ENCODE peak calls at places on chromosomes 5 and 9, in ten cellular contexts. J is natural killer cell, Z is gastrocnemius medialis, B is HCT116, V is progenitor cell of endocrine pancreas, M is spleen, Y is HepG2, Q is cardiac fibroblast, I is mammary epithelial cell, A is fibroblast of the aortic adventitia. X is an unnamed sample.

GRCh38 chr5:115842089-115842881 is 550 bp downstream of the AP3S1 start:
- DNase-seq in J (no peak), Z (no peak), B (peak; percentile 51), V (peak; percentile 70), M (no peak), Y (peak; percentile 65), Q (no peak), I (peak; percentile 35), A (no peak), X (peak; percentile 83)

GRCh38 chr5:58885265-58885664 is 302.4 kb downstream of the RAB3C start:
- DNase-seq in J (no peak), Z (no peak), B (no peak), V (no peak), M (no peak), Y (no peak), Q (no peak), I (no peak), A (no peak), X (no peak)

GRCh38 chr5:989961-990530 is 18.6 kb upstream of the NKD2 start:
- DNase-seq in J (peak; percentile 10), Z (peak; percentile 59), B (no peak), V (no peak), M (no peak), Y (no peak), Q (peak; percentile 68), I (no peak), A (no peak), X (no peak)

GRCh38 chr9:16335788-16336580 is 534.5 kb downstream of the BNC2 start:
- DNase-seq in J (no peak), Z (peak; percentile 75), B (peak; percentile 22), V (no peak), M (no peak), Y (no peak), Q (peak; percentile 99), I (peak; percentile 98), A (peak; percentile 99), X (peak; percentile 66)

GRCh38 chr5:27315541-27316282 is 277.3 kb upstream of the CDH9 start:
- DNase-seq in J (no peak), Z (no peak), B (no peak), V (no peak), M (no peak), Y (no peak), Q (peak; percentile 64), I (peak; percentile 62), A (peak; percentile 75), X (no peak)

GRCh38 chr5:102077920-102078319 is 218.2 kb downstream of the SLCO4C1 start:
- DNase-seq in J (no peak), Z (no peak), B (no peak), V (no peak), M (no peak), Y (no peak), Q (no peak), I (no peak), A (no peak), X (no peak)

GRCh38 chr9:120970249-120970648 is 43.7 kb upstream of the TRAF1 start:
- DNase-seq in J (no peak), Z (no peak), B (no peak), V (no peak), M (no peak), Y (peak; percentile 20), Q (no peak), I (no peak), A (peak; percentile 19), X (no peak)

GRCh38 chr5:69209607-69210006 is 20.2 kb downstream of the CENPH start:
- DNase-seq in J (no peak), Z (no peak), B (no peak), V (no peak), M (no peak), Y (no peak), Q (peak; percentile 11), I (no peak), A (peak; percentile 20), X (no peak)

GRCh38 chr9:133737071-133737773 is 930 bp downstream of the SARDH start:
- DNase-seq in J (no peak), Z (no peak), B (no peak), V (no peak), M (no peak), Y (no peak), Q (no peak), I (no peak), A (no peak), X (no peak)

DNA sequence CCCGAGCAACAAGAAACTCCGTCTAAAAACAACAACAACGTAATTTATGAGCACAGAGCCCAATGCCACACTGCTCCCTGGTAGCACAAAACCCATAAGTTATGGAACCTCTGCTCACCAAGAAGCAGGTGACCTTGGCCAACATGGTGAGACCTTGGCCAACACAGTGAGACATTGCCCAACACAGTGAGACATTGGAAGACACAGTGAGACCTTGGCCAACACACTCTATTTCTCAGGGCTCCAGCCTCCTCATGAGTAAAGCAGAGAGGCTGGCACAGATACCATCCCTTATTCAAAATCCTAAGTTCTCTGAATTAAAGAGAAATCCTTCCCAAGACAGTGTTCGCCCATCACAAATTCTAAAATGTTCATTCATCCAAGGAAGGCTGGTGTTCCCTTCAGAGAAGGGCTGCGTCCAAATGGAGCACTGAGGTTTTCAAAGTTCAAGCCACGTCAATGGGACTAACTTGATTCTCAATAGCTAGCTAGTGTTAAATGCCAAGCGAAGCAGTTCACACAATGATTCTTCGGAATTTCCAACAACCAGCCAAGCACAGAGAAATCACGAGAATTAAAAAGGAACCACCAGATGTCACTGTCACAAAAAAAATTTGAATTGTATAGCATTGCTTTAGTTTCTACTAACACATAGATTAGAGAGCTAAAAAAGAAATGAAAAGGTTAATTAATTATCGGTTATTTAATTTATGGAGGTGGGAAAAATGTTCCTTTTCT is 29.4 kb downstream of the TTC39B start:
- DNase-seq in J (no peak), Z (no peak), B (peak; percentile 4), V (no peak), M (no peak), Y (peak; percentile 15), Q (peak; percentile 46), I (peak; percentile 22), A (peak; percentile 61), X (no peak)
- TF ChIP-seq CTCF in J (peak; percentile 46), Z (no peak), B (peak; percentile 52), V (peak; percentile 41), M (peak; percentile 34), Y (peak; percentile 40), Q (no peak), I (peak; percentile 29), A (peak; percentile 36), X (no peak)

GRCh38 chr5:151107084-151107483 is 26.2 kb upstream of the TNIP1 start:
- DNase-seq in J (no peak), Z (no peak), B (no peak), V (no peak), M (peak; percentile 6), Y (no peak), Q (no peak), I (no peak), A (no peak), X (no peak)

GRCh38 chr5:151108566-151108965 is 27.7 kb upstream of the TNIP1 start:
- DNase-seq in J (no peak), Z (no peak), B (no peak), V (no peak), M (peak; percentile 54), Y (no peak), Q (peak; percentile 21), I (no peak), A (peak; percentile 20), X (no peak)

GRCh38 chr5:151107738-151108520 is 27.1 kb upstream of the TNIP1 start:
- DNase-seq in J (no peak), Z (no peak), B (no peak), V (no peak), M (peak; percentile 41), Y (no peak), Q (peak; percentile 75), I (no peak), A (peak; percentile 60), X (peak; percentile 38)

GRCh38 chr5:151110992-151111391 is 30.2 kb upstream of the TNIP1 start:
- DNase-seq in J (no peak), Z (no peak), B (no peak), V (no peak), M (peak; percentile 8), Y (no peak), Q (no peak), I (no peak), A (no peak), X (no peak)

GRCh38 chr5:151110122-151110681 is 29.4 kb upstream of the TNIP1 start:
- DNase-seq in J (no peak), Z (no peak), B (no peak), V (no peak), M (peak; percentile 67), Y (no peak), Q (no peak), I (no peak), A (no peak), X (no peak)
- TF ChIP-seq CTCF in J (no peak), Z (no peak), B (no peak), V (no peak), M (no peak), Y (no peak), Q (no peak), I (no peak), A (no peak), X (no peak)

GRCh38 chr5:167694562-167694961 is 596.9 kb upstream of the WWC1 start:
- DNase-seq in J (no peak), Z (no peak), B (no peak), V (no peak), M (no peak), Y (no peak), Q (no peak), I (no peak), A (no peak), X (no peak)

GRCh38 chr5:167701103-167701502 is 590.3 kb upstream of the WWC1 start:
- DNase-seq in J (no peak), Z (no peak), B (no peak), V (no peak), M (no peak), Y (no peak), Q (no peak), I (no peak), A (no peak), X (no peak)

GRCh38 chr5:167699434-167699833 is 592.0 kb upstream of the WWC1 start:
- DNase-seq in J (no peak), Z (no peak), B (peak; percentile 97), V (no peak), M (no peak), Y (no peak), Q (peak; percentile 97), I (peak; percentile 99), A (peak; percentile 99), X (peak; percentile 79)

GRCh38 chr5:167702014-167702413 is 589.4 kb upstream of the WWC1 start:
- DNase-seq in J (no peak), Z (no peak), B (no peak), V (no peak), M (no peak), Y (no peak), Q (no peak), I (no peak), A (no peak), X (no peak)

GRCh38 chr5:167696558-167697314 is 594.7 kb upstream of the WWC1 start:
- DNase-seq in J (no peak), Z (no peak), B (no peak), V (no peak), M (no peak), Y (no peak), Q (no peak), I (no peak), A (no peak), X (no peak)
- TF ChIP-seq CTCF in J (no peak), Z (no peak), B (no peak), V (no peak), M (no peak), Y (no peak), Q (no peak), I (no peak), A (no peak), X (no peak)

GRCh38 chr5:173689713-173690360 is 73.4 kb upstream of the BOD1 start:
- DNase-seq in J (no peak), Z (no peak), B (no peak), V (no peak), M (no peak), Y (peak; percentile 23), Q (peak; percentile 16), I (no peak), A (no peak), X (peak; percentile 35)
- TF ChIP-seq CTCF in J (no peak), Z (no peak), B (no peak), V (no peak), M (peak; percentile 48), Y (no peak), Q (no peak), I (no peak), A (no peak), X (no peak)

X was measured in Calu3.